ENCODE peak calls at places on chromosomes 1 and 21, in nine cellular contexts. I, M, K, G, F, N, X, E and B are unnamed samples.

GRCh38 chr1:246771366-246771765 is 47.2 kb downstream of the SCCPDH start:
- DNase-seq in I (no peak), M (no peak), K (no peak), G (no peak), F (no peak), N (no peak), X (no peak), E (no peak), B (no peak)

GRCh38 chr1:34379911-34380310 is 203.2 kb downstream of the C1orf94 start:
- DNase-seq in I (no peak), M (no peak), K (peak), G (no peak), F (no peak), N (no peak), X (no peak), E (no peak), B (no peak)

GRCh38 chr1:59803458-59804038 is 11.2 kb upstream of the HOOK1 start:
- DNase-seq in I (peak), M (no peak), K (no peak), G (no peak), F (no peak), N (no peak), X (no peak), E (no peak), B (no peak)

GRCh38 chr21:42716074-42716473 is 62.7 kb downstream of the PDE9A start:
- DNase-seq in I (no peak), M (no peak), K (no peak), G (no peak), F (no peak), N (no peak), X (no peak), E (no peak), B (no peak)

GRCh38 chr1:54979327-54979891 is 1.0 kb upstream of the TMEM61 start:
- DNase-seq in I (no peak), M (no peak), K (no peak), G (no peak), F (no peak), N (no peak), X (no peak), E (no peak), B (no peak)

GRCh38 chr21:41768371-41769042 is 1.7 kb upstream of the RIPK4 start:
- DNase-seq in I (peak), M (peak), K (peak), G (peak), F (peak), N (no peak), X (no peak), E (no peak), B (no peak)

GRCh38 chr1:174799136-174799479 is 200.6 kb upstream of the CACYBP start:
- DNase-seq in I (no peak), M (no peak), K (no peak), G (no peak), F (no peak), N (no peak), X (no peak), E (no peak), B (no peak)

GRCh38 chr1:162587761-162588260 is 26.3 kb downstream of the UAP1 start:
- DNase-seq in I (no peak), M (no peak), K (no peak), G (no peak), F (no peak), N (no peak), X (no peak), E (no peak), B (no peak)

GRCh38 chr1:18282851-18283600 is 175.4 kb downstream of the IGSF21 start:
- DNase-seq in I (no peak), M (peak), K (no peak), G (no peak), F (no peak), N (no peak), X (no peak), E (no peak), B (no peak)

GRCh38 chr21:14290584-14290983 is 74.6 kb downstream of the RBM11 start:
- DNase-seq in I (no peak), M (no peak), K (no peak), G (no peak), F (no peak), N (no peak), X (no peak), E (no peak), B (no peak)

GRCh38 chr1:62823556-62823955 is 39.6 kb downstream of the ATG4C start:
- DNase-seq in I (no peak), M (no peak), K (peak), G (no peak), F (peak), N (no peak), X (no peak), E (no peak), B (no peak)

GRCh38 chr1:36150296-36151132 is 1.2 kb upstream of the TRAPPC3 start:
- DNase-seq in I (peak), M (peak), K (peak), G (peak), F (peak), N (peak), X (peak), E (peak), B (peak)

GRCh38 chr21:45072963-45073300 is 1.4 kb upstream of the ADARB1 start:
- DNase-seq in I (no peak), M (peak), K (no peak), G (no peak), F (no peak), N (no peak), X (no peak), E (no peak), B (no peak)
- H3K4me3 ChIP-seq in I (no peak), M (no peak), K (no peak), G (no peak), F (no peak), N (peak), X (no peak), E (no peak), B (no peak)

GRCh38 chr1:93621246-93621645 is 60.4 kb downstream of the BCAR3 start:
- DNase-seq in I (no peak), M (no peak), K (no peak), G (no peak), F (no peak), N (no peak), X (no peak), E (no peak), B (no peak)

GRCh38 chr1:93620169-93620840 is 61.3 kb downstream of the BCAR3 start:
- DNase-seq in I (no peak), M (no peak), K (peak), G (no peak), F (peak), N (no peak), X (no peak), E (no peak), B (no peak)

GRCh38 chr1:93620841-93621210 is 60.8 kb downstream of the BCAR3 start:
- DNase-seq in I (no peak), M (peak), K (no peak), G (peak), F (no peak), N (no peak), X (no peak), E (no peak), B (no peak)

GRCh38 chr1:93617670-93618488 is 63.8 kb downstream of the BCAR3 start:
- DNase-seq in I (peak), M (no peak), K (no peak), G (peak), F (no peak), N (no peak), X (no peak), E (no peak), B (no peak)

GRCh38 chr1:93619507-93620168 is 62.0 kb downstream of the BCAR3 start:
- DNase-seq in I (no peak), M (no peak), K (no peak), G (no peak), F (no peak), N (no peak), X (no peak), E (no peak), B (no peak)
- TF ChIP-seq CTCF in I (no peak), M (peak), K (no peak), G (no peak), F (no peak), N (no peak), X (no peak), E (no peak), B (no peak)

GRCh38 chr1:68229927-68230812 is 2.2 kb downstream of the WLS start:
- DNase-seq in I (no peak), M (peak), K (peak), G (no peak), F (peak), N (peak), X (no peak), E (peak), B (no peak)

GRCh38 chr1:68228833-68229232 is 3.5 kb downstream of the WLS start:
- DNase-seq in I (no peak), M (peak), K (peak), G (no peak), F (peak), N (no peak), X (no peak), E (no peak), B (no peak)

GRCh38 chr1:68230901-68231626 is 1.3 kb downstream of the WLS start:
- DNase-seq in I (no peak), M (peak), K (no peak), G (peak), F (no peak), N (peak), X (peak), E (peak), B (peak)

GRCh38 chr1:68225781-68226180 is 6.5 kb downstream of the WLS start:
- DNase-seq in I (no peak), M (no peak), K (no peak), G (no peak), F (peak), N (no peak), X (no peak), E (no peak), B (no peak)

DNA sequence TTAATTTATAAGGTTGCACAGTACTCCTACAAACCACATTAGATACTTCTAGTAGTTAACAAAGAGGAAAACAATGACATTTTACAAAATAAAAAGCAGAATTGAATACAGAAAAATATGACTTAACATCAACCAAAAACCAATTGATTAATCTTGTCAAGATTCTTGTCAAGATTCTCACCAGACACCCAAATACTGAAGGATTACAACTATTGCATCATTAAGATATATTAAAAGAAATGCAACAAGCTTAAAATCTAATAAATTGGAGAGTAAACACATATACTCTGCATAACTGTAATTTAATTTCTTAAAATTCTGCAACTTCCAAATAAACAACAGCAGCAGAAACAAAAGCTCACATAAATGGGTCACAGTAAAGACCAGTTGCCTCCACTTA is 4.7 kb downstream of the WLS start:
- DNase-seq in I (no peak), M (no peak), K (no peak), G (no peak), F (no peak), N (no peak), X (no peak), E (no peak), B (no peak)
- H3K4me3 ChIP-seq in I (no peak), M (no peak), K (no peak), G (no peak), F (no peak), N (no peak), X (no peak), E (no peak), B (no peak)

DNA sequence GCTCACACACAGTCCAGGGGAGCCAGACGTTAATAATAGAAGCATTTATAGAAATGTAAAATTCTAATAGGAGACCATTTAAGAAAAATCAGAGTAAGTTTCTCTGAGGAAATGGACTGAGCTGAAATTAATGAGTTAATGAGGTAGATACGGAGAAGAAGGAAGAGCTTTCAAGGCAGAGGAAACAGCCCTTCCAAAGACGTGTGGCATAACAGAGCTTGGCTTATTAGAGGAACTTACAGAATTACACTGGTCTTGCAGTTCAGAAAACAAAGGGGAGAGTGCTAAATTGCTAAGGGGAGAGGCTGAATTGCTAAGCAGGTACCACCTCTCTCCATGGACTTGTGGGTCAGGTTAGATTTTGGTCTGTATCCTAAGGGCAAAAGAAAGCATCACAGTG is 8.2 kb upstream of the PIGK start:
- DNase-seq in I (no peak), M (no peak), K (no peak), G (no peak), F (no peak), N (no peak), X (no peak), E (no peak), B (no peak)
- TF ChIP-seq CTCF in I (no peak), M (no peak), K (no peak), G (no peak), F (no peak), N (no peak), X (no peak), E (no peak), B (no peak)

DNA sequence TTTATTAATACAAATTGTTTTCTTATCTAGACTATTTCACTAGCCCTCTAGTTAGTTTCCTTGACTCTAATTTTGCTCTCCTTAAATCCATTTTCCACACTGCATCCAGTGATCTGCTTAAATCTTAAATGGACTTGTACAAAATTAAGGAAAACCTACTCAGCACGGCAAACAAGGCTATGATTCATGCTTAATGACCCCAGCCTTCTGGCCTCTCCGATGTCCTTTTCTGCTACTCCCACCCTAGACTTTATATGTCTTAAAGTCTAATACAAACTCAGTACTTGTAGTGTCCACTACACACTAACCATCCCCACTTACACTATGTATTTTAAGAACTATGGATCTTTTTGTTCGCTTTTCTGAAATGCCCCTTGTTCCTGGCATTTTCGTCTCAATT is 2.2 kb downstream of the TMED5 start:
- DNase-seq in I (no peak), M (no peak), K (peak), G (no peak), F (peak), N (no peak), X (no peak), E (no peak), B (no peak)
- H3K4me3 ChIP-seq in I (peak), M (peak), K (peak), G (peak), F (peak), N (peak), X (peak), E (peak), B (peak)

GRCh38 chr21:39119696-39120290 is 63.5 kb downstream of the PSMG1 start:
- DNase-seq in I (no peak), M (no peak), K (no peak), G (no peak), F (no peak), N (no peak), X (no peak), E (no peak), B (no peak)

GRCh38 chr21:39123375-39123774 is 59.9 kb downstream of the PSMG1 start:
- DNase-seq in I (no peak), M (no peak), K (no peak), G (no peak), F (no peak), N (no peak), X (no peak), E (no peak), B (no peak)

GRCh38 chr21:39121600-39122355 is 61.5 kb downstream of the PSMG1 start:
- DNase-seq in I (no peak), M (no peak), K (peak), G (no peak), F (no peak), N (no peak), X (no peak), E (no peak), B (no peak)

GRCh38 chr21:39118604-39119215 is 64.5 kb downstream of the PSMG1 start:
- DNase-seq in I (no peak), M (no peak), K (no peak), G (no peak), F (no peak), N (no peak), X (no peak), E (peak), B (no peak)

GRCh38 chr21:39120876-39121599 is 62.2 kb downstream of the PSMG1 start:
- DNase-seq in I (no peak), M (peak), K (no peak), G (no peak), F (no peak), N (no peak), X (no peak), E (no peak), B (no peak)
- TF ChIP-seq CTCF in I (no peak), M (peak), K (no peak), G (no peak), F (no peak), N (no peak), X (no peak), E (no peak), B (no peak)

DNA sequence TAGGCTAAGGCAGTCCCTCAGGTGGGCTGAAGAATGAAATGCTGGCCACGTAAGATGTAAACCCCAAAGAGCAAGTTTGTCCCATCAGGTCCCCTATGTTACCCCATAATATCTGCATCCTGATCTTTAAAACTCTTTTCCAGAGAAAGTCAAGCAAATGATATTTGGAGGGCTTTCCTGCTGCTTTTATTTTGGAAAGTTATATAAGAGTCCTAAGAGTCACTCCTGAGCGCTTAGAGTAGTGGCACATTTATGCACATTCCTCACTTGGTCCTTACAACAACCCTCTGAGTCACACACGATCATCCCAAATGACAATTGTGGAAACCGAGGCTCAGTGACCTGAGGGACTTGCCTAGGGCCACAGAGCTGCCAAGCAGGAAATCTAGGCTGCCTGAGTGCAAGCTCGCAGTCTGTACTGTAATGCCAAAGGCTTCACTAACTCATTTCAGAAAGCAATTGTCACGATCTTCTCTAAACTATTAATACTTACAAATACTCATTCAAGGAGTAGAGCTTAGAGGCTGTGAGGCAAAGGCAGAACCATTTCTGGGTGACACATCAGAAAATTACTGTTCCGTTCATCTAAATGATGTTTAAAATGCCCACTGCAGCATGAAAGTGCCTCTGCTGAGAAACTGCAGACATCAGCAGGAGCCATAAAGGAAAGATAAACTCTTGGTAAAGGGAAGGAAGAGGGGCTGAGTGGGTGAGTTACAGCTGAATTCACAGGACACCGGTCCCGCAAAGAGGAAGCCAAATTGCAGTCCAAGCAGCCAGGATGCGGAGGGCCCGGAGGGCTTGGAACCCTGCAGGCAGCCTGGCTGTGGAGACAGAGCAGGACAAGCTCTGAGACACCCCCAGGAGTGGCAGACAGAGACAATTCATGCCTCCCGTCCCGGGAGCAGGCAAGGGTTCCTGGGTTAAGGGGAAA is 30.8 kb downstream of the CAPZB start:
- DNase-seq in I (no peak), M (no peak), K (no peak), G (no peak), F (no peak), N (no peak), X (no peak), E (no peak), B (no peak)
- H3K4me3 ChIP-seq in I (no peak), M (no peak), K (no peak), G (no peak), F (no peak), N (no peak), X (no peak), E (no peak), B (no peak)

GRCh38 chr21:33025471-33026298 is at the start of gene OLIG2:
- DNase-seq in I (no peak), M (peak), K (no peak), G (no peak), F (peak), N (no peak), X (no peak), E (no peak), B (no peak)

GRCh38 chr21:33023574-33024277 is 2.0 kb upstream of the OLIG2 start:
- DNase-seq in I (no peak), M (peak), K (no peak), G (no peak), F (no peak), N (no peak), X (no peak), E (no peak), B (peak)

GRCh38 chr21:33026299-33026858 is 644 bp downstream of the OLIG2 start:
- DNase-seq in I (no peak), M (no peak), K (no peak), G (no peak), F (no peak), N (no peak), X (no peak), E (no peak), B (no peak)

GRCh38 chr21:33024278-33025103 is 1.2 kb upstream of the OLIG2 start:
- DNase-seq in I (no peak), M (peak), K (no peak), G (no peak), F (no peak), N (no peak), X (no peak), E (no peak), B (peak)

GRCh38 chr21:33025106-33025470 is 647 bp upstream of the OLIG2 start:
- DNase-seq in I (no peak), M (peak), K (no peak), G (no peak), F (no peak), N (no peak), X (no peak), E (no peak), B (no peak)
- TF ChIP-seq CTCF in I (no peak), M (peak), K (no peak), G (no peak), F (no peak), N (peak), X (no peak), E (no peak), B (no peak)

DNA sequence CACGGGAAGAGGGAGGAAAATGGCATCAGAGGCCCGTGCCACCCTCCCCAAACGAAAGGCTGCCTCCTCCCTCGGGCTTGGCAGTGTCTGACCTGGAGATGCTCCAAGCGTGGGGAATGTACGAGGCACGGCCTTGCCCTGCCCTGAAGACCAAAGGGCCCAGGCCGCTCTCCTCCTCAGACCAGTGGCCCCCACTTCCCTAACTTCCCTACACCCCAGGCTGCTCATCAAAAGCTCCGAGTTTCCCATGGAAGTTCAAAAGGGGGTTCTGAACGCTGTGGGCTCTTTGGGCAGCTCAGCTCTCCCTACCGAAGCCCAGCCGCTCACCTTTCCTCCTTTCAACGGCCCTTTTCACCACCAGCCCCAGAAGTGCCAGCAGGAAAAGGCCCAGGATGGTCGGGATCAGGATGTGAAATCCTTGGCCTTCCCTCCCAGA is 11.8 kb downstream of the FCMR start:
- DNase-seq in I (no peak), M (peak), K (no peak), G (no peak), F (no peak), N (no peak), X (no peak), E (no peak), B (no peak)
- H3K4me3 ChIP-seq in I (peak), M (peak), K (peak), G (peak), F (peak), N (peak), X (peak), E (peak), B (peak)